ENCODE peak calls at places on chromosome 3, in seven cellular contexts. Z, X, S, D, O, M and N are unnamed samples.

GRCh38 chr3:37853691-37854413 is 7.8 kb upstream of the CTDSPL start:
- DNase-seq in Z (no peak), X (no peak), S (no peak), D (no peak), O (no peak), M (no peak), N (no peak)

GRCh38 chr3:171480526-171480925 is 20.3 kb upstream of the TNIK start:
- DNase-seq in Z (no peak), X (no peak), S (no peak), D (no peak), O (no peak), M (no peak), N (no peak)

GRCh38 chr3:134609821-134610454 is 40.9 kb downstream of the KY start:
- DNase-seq in Z (no peak), X (no peak), S (no peak), D (no peak), O (no peak), M (no peak), N (no peak)

GRCh38 chr3:15315003-15315402 is 17.4 kb downstream of the SH3BP5 start:
- DNase-seq in Z (no peak), X (no peak), S (no peak), D (no peak), O (no peak), M (no peak), N (no peak)

GRCh38 chr3:159185443-159186050 is 383.7 kb downstream of the MFSD1 start:
- DNase-seq in Z (no peak), X (no peak), S (no peak), D (no peak), O (no peak), M (no peak), N (no peak)

GRCh38 chr3:5187920-5188418 is 462 bp downstream of the EDEM1 start:
- DNase-seq in Z (peak), X (no peak), S (peak), D (peak), O (peak), M (peak), N (peak)

GRCh38 chr3:179921500-179921899 is 115.2 kb downstream of the PEX5L start:
- DNase-seq in Z (no peak), X (no peak), S (no peak), D (no peak), O (no peak), M (no peak), N (no peak)

GRCh38 chr3:40752492-40752891 is 227.7 kb downstream of the ZNF621 start:
- DNase-seq in Z (no peak), X (no peak), S (no peak), D (no peak), O (no peak), M (no peak), N (no peak)

GRCh38 chr3:123457841-123458240 is 9.0 kb upstream of the ADCY5 start:
- DNase-seq in Z (no peak), X (no peak), S (no peak), D (peak), O (no peak), M (no peak), N (no peak)

GRCh38 chr3:121995190-121996137 is 26.6 kb downstream of the ILDR1 start:
- DNase-seq in Z (peak), X (peak), S (peak), D (peak), O (peak), M (peak), N (peak)

GRCh38 chr3:59609967-59610366 is 560.1 kb upstream of the CFAP20DC start:
- DNase-seq in Z (no peak), X (no peak), S (no peak), D (no peak), O (peak), M (no peak), N (no peak)

GRCh38 chr3:118089563-118089962 is 945.1 kb downstream of the IGSF11 start:
- DNase-seq in Z (peak), X (no peak), S (no peak), D (no peak), O (peak), M (no peak), N (no peak)

GRCh38 chr3:9932535-9932842 is 1.1 kb upstream of the CRELD1 start:
- DNase-seq in Z (no peak), X (no peak), S (no peak), D (no peak), O (no peak), M (no peak), N (no peak)

GRCh38 chr3:9932843-9933560 is 632 bp upstream of the CRELD1 start:
- DNase-seq in Z (peak), X (peak), S (peak), D (peak), O (peak), M (peak), N (peak)

GRCh38 chr3:9930804-9931418 is 2.7 kb upstream of the CRELD1 start:
- DNase-seq in Z (no peak), X (no peak), S (no peak), D (no peak), O (peak), M (no peak), N (no peak)

GRCh38 chr3:9933561-9934234 is at the start of gene CRELD1:
- DNase-seq in Z (peak), X (peak), S (peak), D (peak), O (peak), M (peak), N (peak)

GRCh38 chr3:9928158-9928557 is 5.5 kb upstream of the CRELD1 start:
- DNase-seq in Z (no peak), X (no peak), S (no peak), D (no peak), O (no peak), M (no peak), N (no peak)
- H2AK5ac ChIP-seq in Z (no peak), X (peak), S (no peak), D (no peak), O (no peak), M (no peak), N (no peak)

GRCh38 chr3:154971341-154971740 is 108.8 kb upstream of the MME start:
- DNase-seq in Z (peak), X (no peak), S (no peak), D (no peak), O (no peak), M (no peak), N (no peak)
- H2AK5ac ChIP-seq in Z (peak), X (no peak), S (no peak), D (no peak), O (no peak), M (no peak), N (no peak)

GRCh38 chr3:63974451-63974850 is 48.8 kb downstream of the PSMD6 start:
- DNase-seq in Z (no peak), X (no peak), S (no peak), D (no peak), O (no peak), M (no peak), N (no peak)
- H2AK5ac ChIP-seq in Z (peak), X (no peak), S (no peak), D (no peak), O (no peak), M (no peak), N (no peak)

DNA sequence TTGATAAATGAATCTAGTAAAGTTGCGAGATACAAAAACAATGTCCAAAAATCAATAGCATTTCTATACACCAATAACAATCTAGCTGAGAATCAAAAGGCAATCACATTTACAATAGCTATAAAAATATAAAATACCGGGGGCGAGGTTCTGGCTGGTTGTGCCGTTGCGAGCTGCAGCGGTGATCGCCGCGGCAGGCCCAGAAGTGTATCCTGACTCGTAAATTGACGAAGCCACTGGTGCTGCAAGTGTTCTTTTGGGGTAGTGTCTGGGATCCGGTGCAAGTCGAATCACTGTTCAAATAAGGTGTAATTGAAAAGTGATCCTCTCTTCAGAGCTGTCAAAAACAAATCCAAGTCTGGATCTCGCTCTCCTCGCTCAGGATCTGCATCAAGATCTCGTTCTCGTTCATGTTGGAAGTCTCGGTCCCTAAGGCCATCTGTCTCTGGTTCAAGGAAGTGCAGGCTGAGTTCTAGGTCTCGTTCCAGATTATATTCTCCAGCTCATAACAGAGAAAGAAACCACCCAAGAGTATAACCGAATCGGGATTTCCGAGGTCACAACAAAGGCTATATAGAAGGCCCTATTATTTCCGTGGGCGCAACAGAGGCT is 80.1 kb upstream of the STT3B start:
- DNase-seq in Z (no peak), X (no peak), S (no peak), D (no peak), O (no peak), M (no peak), N (no peak)
- H2AK5ac ChIP-seq in Z (no peak), X (no peak), S (no peak), D (no peak), O (no peak), M (no peak), N (no peak)

GRCh38 chr3:141945726-141946125 is 69.3 kb downstream of the ATP1B3 start:
- DNase-seq in Z (no peak), X (no peak), S (no peak), D (no peak), O (no peak), M (peak), N (no peak)
- H2AK5ac ChIP-seq in Z (no peak), X (no peak), S (no peak), D (no peak), O (no peak), M (no peak), N (no peak)